ENCODE peak calls at places on chromosomes 12 and 14, in eight cellular contexts. V, I, K, P, F, S, E and Q are unnamed samples.
A peak's percentile ranks its signal among the peaks of the same experiment; 100 is the strongest.

GRCh38 chr12:31506907-31507306 is 84.0 kb downstream of the DENND5B start:
- DNase-seq in V (no peak), S (no peak), F (no peak), E (no peak), P (no peak), I (no peak), K (no peak), Q (no peak)

GRCh38 chr14:92988786-92989755 is 66.1 kb downstream of the CHGA start:
- DNase-seq in K (no peak), F (no peak), I (no peak), V (no peak), P (no peak), S (no peak), E (no peak), Q (no peak)

GRCh38 chr14:93239869-93240677 is 33.0 kb downstream of the UBR7 start:
- DNase-seq in F (no peak), V (no peak), S (no peak), I (peak; percentile 70), P (peak; percentile 95), E (peak; percentile 57), K (no peak), Q (no peak)

GRCh38 chr12:60921541-60921940 is 1325.7 kb downstream of the SLC16A7 start:
- DNase-seq in S (no peak), F (no peak), I (no peak), E (no peak), P (no peak), V (no peak), K (no peak), Q (no peak)

GRCh38 chr14:43483415-43483814 is 1023.7 kb downstream of the FSCB start:
- DNase-seq in S (no peak), V (no peak), K (no peak), I (no peak), E (no peak), P (no peak), F (no peak), Q (no peak)

GRCh38 chr14:22163051-22163450 is 426.0 kb downstream of the DAD1 start:
- DNase-seq in S (no peak), V (no peak), P (peak; percentile 46), I (no peak), F (peak; percentile 43), K (no peak), E (no peak), Q (peak; percentile 45)

GRCh38 chr12:71216725-71217579 is 59.2 kb upstream of the TSPAN8 start:
- DNase-seq in K (no peak), S (peak; percentile 51), F (peak; percentile 28), E (peak; percentile 55), I (peak; percentile 5), V (peak; percentile 60), P (peak; percentile 82), Q (peak; percentile 78)

GRCh38 chr12:110619534-110619953 is 5.6 kb downstream of the TCTN1 start:
- DNase-seq in E (no peak), P (peak; percentile 14), V (no peak), F (no peak), K (no peak), I (no peak), S (no peak), Q (no peak)

GRCh38 chr12:132238487-132239248 is 90.7 kb downstream of the GALNT9 start:
- DNase-seq in K (no peak), I (no peak), V (no peak), P (no peak), F (no peak), S (no peak), E (no peak), Q (no peak)

GRCh38 chr14:69055125-69055524 is 76.0 kb upstream of the ACTN1 start:
- DNase-seq in P (no peak), S (no peak), I (no peak), F (no peak), V (no peak), E (no peak), K (no peak), Q (no peak)

GRCh38 chr14:37343307-37344094 is 145.8 kb downstream of the MIPOL1 start:
- DNase-seq in E (no peak), I (no peak), F (no peak), S (no peak), P (no peak), V (no peak), K (no peak), Q (no peak)

GRCh38 chr14:28754209-28754985 is 12.2 kb upstream of the FOXG1 start:
- DNase-seq in V (peak; percentile 51), I (peak; percentile 57), S (peak; percentile 33), F (peak; percentile 77), K (no peak), P (peak; percentile 78), E (no peak), Q (peak; percentile 36)

GRCh38 chr14:79516009-79516408 is 695.3 kb downstream of the DIO2 start:
- DNase-seq in P (no peak), I (no peak), E (no peak), V (no peak), K (no peak), F (no peak), S (no peak), Q (no peak)

GRCh38 chr14:70881549-70882174 is 25.6 kb upstream of the PCNX1 start:
- DNase-seq in I (no peak), P (no peak), F (no peak), S (no peak), V (peak; percentile 21), K (no peak), E (no peak), Q (no peak)

GRCh38 chr14:50512463-50512862 is 19.9 kb downstream of the MAP4K5 start:
- DNase-seq in V (no peak), F (no peak), S (no peak), P (no peak), E (no peak), K (no peak), I (no peak), Q (no peak)

DNA sequence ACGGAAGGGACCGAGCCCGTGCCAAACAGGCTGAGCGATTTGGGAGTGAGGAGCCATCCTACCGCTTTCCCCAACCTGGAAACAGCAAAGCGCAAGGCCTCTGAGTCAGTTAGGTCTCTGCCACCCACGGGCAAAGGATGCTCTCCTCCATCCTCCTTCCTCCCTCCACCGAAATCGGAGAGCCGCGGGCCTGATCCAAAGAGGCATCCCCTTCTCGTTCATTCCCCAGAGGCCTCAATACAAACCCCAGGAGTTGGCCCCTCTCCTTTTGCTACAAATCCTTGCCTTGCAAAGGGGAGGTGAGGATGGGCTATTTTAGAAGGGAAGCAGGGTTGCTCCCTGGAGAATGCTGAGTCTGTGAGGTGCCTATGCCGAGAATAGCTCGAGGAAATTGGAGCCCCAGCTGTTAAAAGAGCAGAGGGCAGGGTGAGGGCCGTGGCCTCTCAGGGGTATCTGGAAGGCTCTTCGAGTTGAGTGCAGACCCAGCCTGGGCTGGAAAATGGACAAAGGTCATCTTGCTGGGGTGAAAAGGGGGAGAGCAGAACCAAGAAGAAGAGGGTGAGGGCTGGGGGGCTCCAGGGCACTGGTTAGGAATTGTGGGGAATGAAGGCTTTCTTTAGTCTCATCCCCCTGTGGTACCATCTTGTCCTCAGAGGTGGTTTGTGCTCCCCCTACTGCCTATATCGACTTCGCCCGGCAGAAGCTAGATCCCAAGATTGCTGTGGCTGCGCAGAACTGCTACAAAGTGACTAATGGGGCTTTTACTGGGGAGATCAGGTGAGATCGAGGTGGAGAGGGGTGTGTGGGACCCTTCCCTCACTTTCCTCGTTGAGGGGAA is 1.1 kb downstream of the TPI1 start:
- DNase-seq in F (no peak), E (no peak), I (no peak), S (no peak), V (no peak), K (no peak), P (no peak), Q (no peak)
- H3K4me1 ChIP-seq in F (peaks cover 45% of the 10 kb centered on the region), E (peaks cover 62% of the 10 kb centered on the region), I (peaks cover 42% of the 10 kb centered on the region), S (peaks cover 9% of the 10 kb centered on the region), V (peaks cover 42% of the 10 kb centered on the region), K (peaks cover 10% of the 10 kb centered on the region), P (peaks cover 38% of the 10 kb centered on the region), Q (peaks cover 3% of the 10 kb centered on the region)

GRCh38 chr12:108622425-108622824 is 11.3 kb downstream of the SELPLG start:
- DNase-seq in I (no peak), E (no peak), F (peak; percentile 49), S (no peak), K (no peak), V (peak; percentile 41), P (no peak), Q (no peak)
- H3K4me3 ChIP-seq in I (no peak overlapping the region), E (no peak overlapping the region), F (no peak overlapping the region), S (no peak overlapping the region), K (no peak overlapping the region), V (no peak overlapping the region), P (no peak overlapping the region), Q (no peak overlapping the region)

DNA sequence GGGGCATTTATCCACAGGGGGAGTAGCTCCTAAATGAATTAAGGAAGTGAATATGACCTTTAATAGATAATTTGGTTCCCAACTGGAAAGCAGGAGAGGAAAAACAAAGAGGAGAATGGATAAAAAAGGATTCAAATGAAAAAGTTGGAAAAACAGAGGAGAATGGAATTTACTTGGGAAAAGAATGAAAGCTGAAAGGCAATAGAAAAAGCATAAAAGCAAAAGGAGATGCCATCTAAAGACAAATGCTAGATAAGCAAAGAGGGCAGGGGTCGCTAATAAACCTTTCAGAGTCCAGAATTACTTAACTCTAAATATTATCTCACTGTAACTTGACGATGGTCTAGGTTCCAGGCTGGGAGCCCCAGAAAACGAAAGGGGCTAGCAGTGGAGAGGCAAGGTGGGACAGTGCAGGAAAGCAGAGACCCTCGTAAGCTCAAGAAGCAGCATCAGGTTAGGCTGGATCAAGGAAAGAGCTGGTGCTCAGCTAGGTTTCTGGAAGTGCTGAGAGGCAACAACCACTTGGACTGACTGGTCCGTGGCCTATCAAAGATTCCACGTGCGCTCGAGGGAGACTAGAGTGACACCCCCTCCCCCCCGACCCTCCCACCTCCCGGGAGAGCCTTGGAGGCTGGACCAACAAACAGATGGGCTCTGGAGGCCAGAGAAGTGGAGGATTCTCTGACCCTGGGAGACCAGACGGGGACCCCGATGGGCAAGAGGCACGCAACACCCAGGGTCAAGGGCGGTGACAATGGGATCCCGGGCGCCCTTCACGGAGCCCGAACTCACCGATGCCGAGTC is 1.2 kb downstream of the SLC2A13 start:
- DNase-seq in V (peak; percentile 15), F (no peak), I (peak; percentile 41), S (no peak), K (no peak), E (no peak), P (no peak), Q (peak; percentile 21)
- H3K27ac ChIP-seq in V (no peak overlapping the region), F (no peak overlapping the region), I (peak overlapping the region; percentile 89), S (peak overlapping the region; percentile 77), K (peak overlapping the region; percentile 91), E (no peak overlapping the region), P (no peak overlapping the region), Q (peak overlapping the region; percentile 81)

GRCh38 chr12:12546314-12546772 is 16.3 kb downstream of the DUSP16 start:
- DNase-seq in V (no peak), I (no peak), F (peak; percentile 99), S (no peak), P (peak; percentile 38), K (no peak), E (no peak), Q (no peak)
- H3K4me1 ChIP-seq in V (peaks cover 15% of the 10 kb centered on the region), I (peaks cover 45% of the 10 kb centered on the region), F (peaks cover 79% of the 10 kb centered on the region), S (peaks cover 18% of the 10 kb centered on the region), P (peaks cover 17% of the 10 kb centered on the region), K (no peaks in the 10 kb centered on the region), E (no peaks in the 10 kb centered on the region), Q (peaks cover 2% of the 10 kb centered on the region)

DNA sequence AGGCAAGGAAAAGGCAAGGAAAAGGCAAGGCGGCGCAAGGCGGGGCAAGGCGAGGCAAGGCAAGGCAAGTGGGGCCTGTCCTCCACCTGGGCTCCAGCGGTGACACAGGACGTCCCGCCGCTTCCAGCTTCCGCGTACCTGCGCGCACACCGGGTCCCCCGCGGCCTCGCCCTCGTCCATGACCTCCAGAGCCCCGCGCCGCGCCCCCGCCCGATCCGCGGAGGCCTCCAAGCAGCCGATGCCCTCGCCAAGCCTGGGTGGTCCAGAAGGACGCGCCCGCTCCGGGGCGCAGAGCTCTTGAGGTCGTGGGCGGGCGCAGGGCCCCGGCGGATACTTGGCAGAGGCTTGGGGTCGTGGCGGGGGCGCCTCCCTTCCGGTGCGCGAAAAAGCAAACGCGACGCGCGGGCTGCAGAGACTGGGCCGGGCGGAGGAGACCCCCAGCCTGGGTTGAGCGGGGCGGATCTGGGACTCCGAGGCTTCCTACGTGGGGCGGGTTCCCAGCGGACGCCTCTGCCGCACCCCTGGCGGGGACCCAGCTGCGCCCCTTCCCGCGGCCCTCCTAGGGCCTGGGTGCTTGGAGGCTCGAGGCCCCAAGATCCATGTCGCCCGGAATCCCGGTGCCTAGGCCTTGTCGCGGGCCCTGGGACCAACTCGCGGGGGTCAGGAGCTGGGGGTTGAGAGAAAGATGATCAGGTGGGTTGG is 60.7 kb upstream of the EIF5 start:
- DNase-seq in P (no peak), I (no peak), E (no peak), V (no peak), S (no peak), F (no peak), K (no peak), Q (peak; percentile 62)
- H3K4me3 ChIP-seq in P (no peak overlapping the region), I (no peak overlapping the region), E (no peak overlapping the region), V (no peak overlapping the region), S (peak overlapping the region; percentile 42), F (no peak overlapping the region), K (peak overlapping the region; percentile 25), Q (no peak overlapping the region)